ENCODE peak calls at places on chromosomes 13 and 19, in eight cellular contexts. C is pancreas; U is upper lobe of right lung; Q is NCI-H2081; V is NAMALWA; I is stimulated activated CD8-positive, alpha-beta memory T cell treated with anti-CD3 and anti-CD28 coated beads, Interleukin-15, amount 100 ng/mL, for 24 hours; E is NCI-H748 treated with DMSO at 0.1 percent for 48 hours; F is A549. X is an unnamed sample.

GRCh38 chr19:47049307-47049700 is 880 bp upstream of the TMEM160 start:
- DNase-seq in U (no peak), I (no peak), V (no peak), Q (no peak), E (no peak), F (no peak), C (no peak), X (no peak)

GRCh38 chr13:97267418-97268059 is 45.4 kb downstream of the MBNL2 start:
- DNase-seq in V (no peak), Q (no peak), E (no peak), C (no peak), I (no peak), F (no peak), U (no peak), X (no peak)

GRCh38 chr19:1591421-1592022 is 1.1 kb downstream of the MBD3 start:
- DNase-seq in U (no peak), Q (peak), V (peak), C (no peak), E (no peak), I (no peak), F (no peak), X (no peak)

GRCh38 chr19:1913781-1914577 is 8.8 kb downstream of the ADAT3 start:
- DNase-seq in F (no peak), U (no peak), V (no peak), E (no peak), Q (no peak), C (peak), I (no peak), X (no peak)

GRCh38 chr13:111895896-111896821 is 170.8 kb upstream of the SOX1 start:
- DNase-seq in Q (no peak), V (no peak), F (no peak), C (no peak), I (no peak), U (no peak), E (no peak), X (no peak)

GRCh38 chr13:73337511-73337910 is 278.7 kb downstream of the KLF5 start:
- DNase-seq in V (no peak), U (no peak), E (no peak), F (no peak), I (no peak), C (no peak), Q (no peak), X (no peak)

GRCh38 chr13:75372517-75372916 is 109.5 kb downstream of the TBC1D4 start:
- DNase-seq in V (peak), I (no peak), F (peak), E (peak), Q (peak), C (peak), U (no peak), X (no peak)

GRCh38 chr19:21256722-21257121 is 72.5 kb downstream of the ZNF708 start:
- DNase-seq in E (no peak), I (no peak), V (peak), U (no peak), C (no peak), F (peak), Q (peak), X (no peak)

GRCh38 chr13:47672245-47672975 is 328.7 kb downstream of the SUCLA2 start:
- DNase-seq in Q (no peak), C (no peak), E (no peak), I (no peak), U (no peak), F (no peak), V (no peak), X (no peak)

GRCh38 chr13:23901365-23901764 is 4.1 kb upstream of the C1QTNF9B start:
- DNase-seq in E (no peak), C (no peak), V (no peak), I (no peak), Q (no peak), U (no peak), F (no peak), X (peak)

GRCh38 chr19:18401580-18402112 is 4.2 kb upstream of the LRRC25 start:
- DNase-seq in C (no peak), V (peak), E (no peak), Q (no peak), U (no peak), F (no peak), I (no peak), X (peak)

GRCh38 chr13:113784645-113785024 is 25.6 kb downstream of the TMEM255B start:
- DNase-seq in I (no peak), U (peak), Q (no peak), E (no peak), C (no peak), V (no peak), F (no peak), X (no peak)

GRCh38 chr13:49667773-49668172 is 23.5 kb downstream of the EBPL start:
- DNase-seq in U (no peak), Q (no peak), F (no peak), I (no peak), C (no peak), V (no peak), E (no peak), X (no peak)

GRCh38 chr13:111632906-111633305 is 312.5 kb downstream of the TEX29 start:
- DNase-seq in F (no peak), E (no peak), I (no peak), Q (no peak), U (no peak), V (no peak), C (no peak), X (no peak)

X was measured in NCI-H526.